ENCODE peak calls at places on chromosomes 3 and 15, in eight cellular contexts. X is Daoy; K is activated naive CD8-positive, alpha-beta T cell treated with anti-CD3 and anti-CD28 coated beads, Interleukin-2, amount 50 U/mL, for 24 hours; B is activated B cell treated with CpG ODN at 0.5 μM for 24 hours; L is heart right ventricle; O is stimulated activated CD4-positive, alpha-beta T cell treated with anti-CD3 and anti-CD28 coated beads, TNF-alpha, amount 100 ng/mL, for 4 hours; C is pons; U is NCI-H69. J is an unnamed sample.

GRCh38 chr3:50236484-50237132 is 604 bp downstream of the GNAI2 start:
- DNase-seq in X (no peak), K (no peak), B (no peak), L (no peak), O (no peak), C (no peak), U (peak; percentile 46), J (no peak)

GRCh38 chr3:46461971-46462910 is 2.5 kb downstream of the LTF start:
- DNase-seq in X (peak; percentile 39), K (no peak), B (no peak), L (no peak), O (no peak), C (peak; percentile 50), U (peak; percentile 5), J (no peak)

GRCh38 chr15:69559440-69560215 is 107.0 kb downstream of the RPLP1 start:
- DNase-seq in X (no peak), K (no peak), B (no peak), L (no peak), O (no peak), C (no peak), U (peak; percentile 5), J (no peak)

GRCh38 chr15:65385868-65386253 is 8.1 kb upstream of the IGDCC3 start:
- DNase-seq in X (no peak), K (no peak), B (no peak), L (peak; percentile 48), O (no peak), C (peak; percentile 11), U (no peak), J (no peak)

GRCh38 chr15:40891810-40892448 is 2.3 kb upstream of the VPS18 start:
- DNase-seq in X (peak; percentile 39), K (no peak), B (no peak), L (no peak), O (no peak), C (peak; percentile 61), U (peak; percentile 84), J (peak; percentile 48)

GRCh38 chr3:13206799-13207577 is 133.8 kb upstream of the IQSEC1 start:
- DNase-seq in X (no peak), K (no peak), B (no peak), L (no peak), O (no peak), C (no peak), U (no peak), J (no peak)

GRCh38 chr3:10292505-10293419 is at the start of gene GHRL:
- DNase-seq in X (peak; percentile 37), K (peak; percentile 19), B (peak; percentile 50), L (no peak), O (no peak), C (peak; percentile 38), U (no peak), J (no peak)

GRCh38 chr3:158709666-158710083 is 22.6 kb downstream of the RARRES1 start:
- DNase-seq in X (peak; percentile 97), K (no peak), B (no peak), L (no peak), O (no peak), C (no peak), U (no peak), J (no peak)

GRCh38 chr3:171615742-171616141 is 155.5 kb upstream of the TNIK start:
- DNase-seq in X (no peak), K (no peak), B (no peak), L (no peak), O (no peak), C (no peak), U (no peak), J (no peak)

GRCh38 chr3:176623751-176624150 is 573.5 kb downstream of the TBL1XR1 start:
- DNase-seq in X (no peak), K (no peak), B (no peak), L (no peak), O (no peak), C (no peak), U (peak; percentile 28), J (no peak)

GRCh38 chr3:30720586-30721313 is 114.3 kb downstream of the TGFBR2 start:
- DNase-seq in X (peak; percentile 29), K (no peak), B (no peak), L (no peak), O (no peak), C (no peak), U (no peak), J (no peak)

GRCh38 chr15:56369234-56369633 is 4.0 kb downstream of the TEX9 start:
- DNase-seq in X (no peak), K (no peak), B (no peak), L (no peak), O (no peak), C (no peak), U (peak; percentile 96), J (no peak)

GRCh38 chr3:55471522-55472280 is 15.4 kb downstream of the WNT5A start:
- DNase-seq in X (no peak), K (no peak), B (no peak), L (peak; percentile 69), O (no peak), C (no peak), U (no peak), J (no peak)

GRCh38 chr3:84904819-84905555 is 53.8 kb upstream of the CADM2 start:
- DNase-seq in X (no peak), K (no peak), B (no peak), L (no peak), O (no peak), C (no peak), U (peak; percentile 87), J (no peak)

GRCh38 chr3:178195824-178196223 is 340.4 kb upstream of the KCNMB2 start:
- DNase-seq in X (peak; percentile 14), K (no peak), B (no peak), L (no peak), O (no peak), C (no peak), U (no peak), J (no peak)

GRCh38 chr3:55559651-55560423 is 72.7 kb upstream of the WNT5A start:
- DNase-seq in X (no peak), K (no peak), B (no peak), L (no peak), O (no peak), C (no peak), U (no peak), J (no peak)

GRCh38 chr3:115470254-115470653 is 153.1 kb upstream of the GAP43 start:
- DNase-seq in X (no peak), K (no peak), B (no peak), L (no peak), O (no peak), C (no peak), U (peak; percentile 73), J (no peak)

GRCh38 chr3:52136513-52136912 is 17.7 kb downstream of the POC1A start:
- DNase-seq in X (no peak), K (no peak), B (no peak), L (no peak), O (no peak), C (peak; percentile 52), U (no peak), J (no peak)

GRCh38 chr3:188605231-188605630 is 451.3 kb downstream of the LPP start:
- DNase-seq in X (no peak), K (no peak), B (no peak), L (no peak), O (no peak), C (no peak), U (no peak), J (no peak)

GRCh38 chr15:101190196-101190595 is 61.7 kb downstream of the CHSY1 start:
- DNase-seq in X (no peak), K (no peak), B (no peak), L (no peak), O (no peak), C (no peak), U (no peak), J (no peak)

GRCh38 chr3:120151796-120152195 is 57.5 kb upstream of the GSK3B start:
- DNase-seq in X (no peak), K (no peak), B (no peak), L (no peak), O (no peak), C (no peak), U (no peak), J (no peak)

GRCh38 chr15:82999905-83000671 is 11.4 kb downstream of the C15orf40 start:
- DNase-seq in X (peak; percentile 51), K (peak; percentile 18), B (no peak), L (no peak), O (peak; percentile 9), C (peak; percentile 61), U (peak; percentile 74), J (peak; percentile 43)

GRCh38 chr3:188152660-188153497 is 1.1 kb upstream of the LPP start:
- DNase-seq in X (peak; percentile 65), K (peak; percentile 20), B (peak; percentile 28), L (no peak), O (no peak), C (no peak), U (peak; percentile 68), J (no peak)

GRCh38 chr3:171860830-171861535 is 17.8 kb downstream of the TMEM212 start:
- DNase-seq in X (no peak), K (no peak), B (no peak), L (peak; percentile 74), O (no peak), C (no peak), U (no peak), J (no peak)

GRCh38 chr3:186406669-186407635 is 44.9 kb upstream of the DGKG start:
- DNase-seq in X (no peak), K (no peak), B (no peak), L (peak; percentile 92), O (no peak), C (peak; percentile 58), U (no peak), J (peak; percentile 66)

GRCh38 chr3:22942988-22943387 is 260.1 kb upstream of the UBE2E2 start:
- DNase-seq in X (no peak), K (no peak), B (no peak), L (no peak), O (no peak), C (no peak), U (no peak), J (no peak)

GRCh38 chr15:100202309-100202943 is 139.3 kb downstream of the ADAMTS17 start:
- DNase-seq in X (no peak), K (no peak), B (no peak), L (no peak), O (no peak), C (no peak), U (no peak), J (no peak)

GRCh38 chr3:149251186-149251585 is 29.6 kb upstream of the CP start:
- DNase-seq in X (no peak), K (no peak), B (no peak), L (no peak), O (no peak), C (no peak), U (no peak), J (no peak)

GRCh38 chr3:69204315-69204957 is 82.0 kb upstream of the LMOD3 start:
- DNase-seq in X (peak; percentile 10), K (no peak), B (no peak), L (peak; percentile 10), O (no peak), C (no peak), U (no peak), J (no peak)

GRCh38 chr3:30467596-30468238 is 138.7 kb upstream of the TGFBR2 start:
- DNase-seq in X (no peak), K (no peak), B (no peak), L (no peak), O (no peak), C (no peak), U (no peak), J (no peak)

GRCh38 chr3:49787536-49787935 is 1.2 kb upstream of the IP6K1 start:
- DNase-seq in X (no peak), K (no peak), B (no peak), L (no peak), O (no peak), C (no peak), U (no peak), J (no peak)

GRCh38 chr3:168034152-168034928 is 61.4 kb downstream of the GOLIM4 start:
- DNase-seq in X (peak; percentile 8), K (no peak), B (no peak), L (peak; percentile 60), O (no peak), C (no peak), U (no peak), J (no peak)

GRCh38 chr15:31403096-31403495 is 76.5 kb downstream of the KLF13 start:
- DNase-seq in X (no peak), K (no peak), B (no peak), L (no peak), O (no peak), C (no peak), U (no peak), J (no peak)

GRCh38 chr3:195458188-195458800 is 15.5 kb upstream of the ACAP2 start:
- DNase-seq in X (no peak), K (no peak), B (no peak), L (no peak), O (no peak), C (peak; percentile 16), U (no peak), J (no peak)

J was measured in midbrain.